ENCODE peak calls at places on chromosomes 1 and 21, in nine cellular contexts. One of them, this sample, is unnamed.

GRCh38 chr1:151763990-151764389 is 694 bp upstream of the MRPL9 start:
- DNase-seq in cardiac muscle cell: peak
- DNase-seq in kidney epithelial cell: no peak
- DNase-seq in lung: no peak
- DNase-seq in GM12878: no peak
- DNase-seq in iPS DF 6.9: no peak
- DNase-seq in hepatocyte: no peak
- DNase-seq in IMR-90: no peak
- DNase-seq in brain microvascular endothelial cell: no peak
- DNase-seq in this sample: no peak

GRCh38 chr1:78351551-78352216 is 139.1 kb upstream of the PTGFR start:
- DNase-seq in cardiac muscle cell: no peak
- DNase-seq in kidney epithelial cell: no peak
- DNase-seq in lung: no peak
- DNase-seq in GM12878: no peak
- DNase-seq in iPS DF 6.9: no peak
- DNase-seq in hepatocyte: no peak
- DNase-seq in IMR-90: no peak
- DNase-seq in brain microvascular endothelial cell: no peak
- DNase-seq in this sample: no peak

GRCh38 chr1:46410156-46411009 is 16.3 kb downstream of the FAAH start:
- DNase-seq in cardiac muscle cell: peak
- DNase-seq in kidney epithelial cell: no peak
- DNase-seq in lung: no peak
- DNase-seq in GM12878: no peak
- DNase-seq in iPS DF 6.9: no peak
- DNase-seq in hepatocyte: no peak
- DNase-seq in IMR-90: peak
- DNase-seq in brain microvascular endothelial cell: peak
- DNase-seq in this sample: no peak

GRCh38 chr1:27366411-27367159 is at the start of gene MAP3K6:
- DNase-seq in cardiac muscle cell: peak
- DNase-seq in kidney epithelial cell: no peak
- DNase-seq in lung: peak
- DNase-seq in GM12878: no peak
- DNase-seq in iPS DF 6.9: no peak
- DNase-seq in hepatocyte: peak
- DNase-seq in IMR-90: peak
- DNase-seq in brain microvascular endothelial cell: peak
- DNase-seq in this sample: no peak

GRCh38 chr1:180269848-180270766 is 40.0 kb downstream of the LHX4 start:
- DNase-seq in cardiac muscle cell: no peak
- DNase-seq in kidney epithelial cell: no peak
- DNase-seq in lung: no peak
- DNase-seq in GM12878: no peak
- DNase-seq in iPS DF 6.9: peak
- DNase-seq in hepatocyte: peak
- DNase-seq in IMR-90: no peak
- DNase-seq in brain microvascular endothelial cell: no peak
- DNase-seq in this sample: no peak

GRCh38 chr1:170555370-170555769 is 23.4 kb downstream of the GORAB start:
- DNase-seq in cardiac muscle cell: peak
- DNase-seq in kidney epithelial cell: no peak
- DNase-seq in lung: no peak
- DNase-seq in GM12878: no peak
- DNase-seq in iPS DF 6.9: no peak
- DNase-seq in hepatocyte: no peak
- DNase-seq in IMR-90: peak
- DNase-seq in brain microvascular endothelial cell: no peak
- DNase-seq in this sample: no peak

GRCh38 chr1:37726746-37727145 is 34.4 kb downstream of the CDCA8 start:
- DNase-seq in cardiac muscle cell: no peak
- DNase-seq in kidney epithelial cell: no peak
- DNase-seq in lung: no peak
- DNase-seq in GM12878: no peak
- DNase-seq in iPS DF 6.9: no peak
- DNase-seq in hepatocyte: no peak
- DNase-seq in IMR-90: no peak
- DNase-seq in brain microvascular endothelial cell: no peak
- DNase-seq in this sample: no peak

GRCh38 chr21:26756491-26757159 is 88.6 kb downstream of the ADAMTS1 start:
- DNase-seq in cardiac muscle cell: no peak
- DNase-seq in kidney epithelial cell: peak
- DNase-seq in lung: no peak
- DNase-seq in GM12878: no peak
- DNase-seq in iPS DF 6.9: no peak
- DNase-seq in hepatocyte: no peak
- DNase-seq in IMR-90: peak
- DNase-seq in brain microvascular endothelial cell: peak
- DNase-seq in this sample: no peak

GRCh38 chr1:143625886-143626285 is 345.9 kb downstream of the FAM72C start:
- DNase-seq in cardiac muscle cell: peak
- DNase-seq in kidney epithelial cell: no peak
- DNase-seq in lung: no peak
- DNase-seq in GM12878: no peak
- DNase-seq in iPS DF 6.9: no peak
- DNase-seq in hepatocyte: no peak
- DNase-seq in IMR-90: no peak
- DNase-seq in brain microvascular endothelial cell: no peak
- DNase-seq in this sample: no peak

GRCh38 chr1:27861436-27861835 is 10.9 kb upstream of the THEMIS2 start:
- DNase-seq in cardiac muscle cell: no peak
- DNase-seq in kidney epithelial cell: no peak
- DNase-seq in lung: no peak
- DNase-seq in GM12878: no peak
- DNase-seq in iPS DF 6.9: no peak
- DNase-seq in hepatocyte: no peak
- DNase-seq in IMR-90: no peak
- DNase-seq in brain microvascular endothelial cell: no peak
- DNase-seq in this sample: no peak

GRCh38 chr1:112698366-112699310 is 8.3 kb downstream of the RHOC start:
- DNase-seq in cardiac muscle cell: no peak
- DNase-seq in kidney epithelial cell: no peak
- DNase-seq in lung: no peak
- DNase-seq in GM12878: no peak
- DNase-seq in iPS DF 6.9: no peak
- DNase-seq in hepatocyte: peak
- DNase-seq in IMR-90: no peak
- DNase-seq in brain microvascular endothelial cell: no peak
- DNase-seq in this sample: no peak

DNA sequence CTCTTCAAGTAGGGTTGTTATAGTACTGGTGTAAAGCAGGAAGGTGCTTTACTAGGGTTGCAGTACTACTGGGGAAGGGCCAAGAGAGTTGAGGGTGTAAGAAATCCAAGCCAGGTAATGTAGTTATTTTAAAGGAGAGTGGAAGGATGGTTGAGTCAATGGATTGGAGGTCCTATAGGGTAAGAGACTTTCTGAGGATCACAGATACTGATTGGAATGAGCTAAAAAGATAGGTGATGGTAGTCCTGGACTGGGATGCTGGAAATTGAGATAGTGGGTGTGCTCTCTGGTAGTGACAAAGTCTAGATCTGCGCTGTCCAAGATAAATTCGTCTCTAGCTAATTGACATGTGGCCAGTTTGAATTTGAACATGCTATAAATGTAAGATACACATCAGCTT is 7.0 kb downstream of the TXLNA start:
- DNase-seq in cardiac muscle cell: no peak
- DNase-seq in kidney epithelial cell: no peak
- DNase-seq in lung: no peak
- DNase-seq in GM12878: no peak
- DNase-seq in iPS DF 6.9: no peak
- DNase-seq in hepatocyte: no peak
- DNase-seq in IMR-90: no peak
- DNase-seq in brain microvascular endothelial cell: no peak
- DNase-seq in this sample: no peak
- H3K4me3 ChIP-seq in cardiac muscle cell: no peak
- H3K4me3 ChIP-seq in kidney epithelial cell: no peak
- H3K4me3 ChIP-seq in lung: no peak
- H3K4me3 ChIP-seq in GM12878: no peak
- H3K4me3 ChIP-seq in iPS DF 6.9: no peak
- H3K4me3 ChIP-seq in hepatocyte: no peak
- H3K4me3 ChIP-seq in IMR-90: no peak
- H3K4me3 ChIP-seq in brain microvascular endothelial cell: no peak
- H3K4me3 ChIP-seq in this sample: no peak

GRCh38 chr1:30905898-30906620 is 2.5 kb downstream of the SDC3 start:
- DNase-seq in cardiac muscle cell: no peak
- DNase-seq in kidney epithelial cell: no peak
- DNase-seq in lung: no peak
- DNase-seq in GM12878: no peak
- DNase-seq in iPS DF 6.9: no peak
- DNase-seq in hepatocyte: no peak
- DNase-seq in IMR-90: no peak
- DNase-seq in brain microvascular endothelial cell: no peak
- DNase-seq in this sample: no peak

GRCh38 chr1:30906631-30907389 is 1.7 kb downstream of the SDC3 start:
- DNase-seq in cardiac muscle cell: no peak
- DNase-seq in kidney epithelial cell: no peak
- DNase-seq in lung: no peak
- DNase-seq in GM12878: no peak
- DNase-seq in iPS DF 6.9: no peak
- DNase-seq in hepatocyte: no peak
- DNase-seq in IMR-90: no peak
- DNase-seq in brain microvascular endothelial cell: no peak
- DNase-seq in this sample: no peak

GRCh38 chr1:30908446-30908885 is at the start of gene SDC3:
- DNase-seq in cardiac muscle cell: peak
- DNase-seq in kidney epithelial cell: no peak
- DNase-seq in lung: no peak
- DNase-seq in GM12878: no peak
- DNase-seq in iPS DF 6.9: no peak
- DNase-seq in hepatocyte: peak
- DNase-seq in IMR-90: no peak
- DNase-seq in brain microvascular endothelial cell: no peak
- DNase-seq in this sample: no peak

GRCh38 chr1:30907641-30908445 is 715 bp downstream of the SDC3 start:
- DNase-seq in cardiac muscle cell: no peak
- DNase-seq in kidney epithelial cell: no peak
- DNase-seq in lung: no peak
- DNase-seq in GM12878: no peak
- DNase-seq in iPS DF 6.9: no peak
- DNase-seq in hepatocyte: peak
- DNase-seq in IMR-90: no peak
- DNase-seq in brain microvascular endothelial cell: no peak
- DNase-seq in this sample: no peak

DNA sequence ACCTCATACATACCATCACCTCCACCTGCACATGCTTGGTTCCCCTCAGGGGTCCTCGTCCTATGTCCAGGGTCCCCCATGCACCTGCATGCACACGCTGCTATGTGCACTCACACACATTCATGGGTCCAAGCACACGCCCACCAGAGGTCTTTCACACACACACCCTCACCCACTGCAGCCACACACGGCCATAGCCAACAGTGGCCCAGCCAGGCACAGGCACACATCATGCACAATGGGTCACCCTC is 1.2 kb downstream of the SDC3 start:
- DNase-seq in cardiac muscle cell: no peak
- DNase-seq in kidney epithelial cell: no peak
- DNase-seq in lung: no peak
- DNase-seq in GM12878: no peak
- DNase-seq in iPS DF 6.9: no peak
- DNase-seq in hepatocyte: no peak
- DNase-seq in IMR-90: no peak
- DNase-seq in brain microvascular endothelial cell: no peak
- DNase-seq in this sample: no peak
- H3K4me3 ChIP-seq in cardiac muscle cell: peak
- H3K4me3 ChIP-seq in kidney epithelial cell: peak
- H3K4me3 ChIP-seq in lung: peak
- H3K4me3 ChIP-seq in GM12878: no peak
- H3K4me3 ChIP-seq in iPS DF 6.9: peak
- H3K4me3 ChIP-seq in hepatocyte: peak
- H3K4me3 ChIP-seq in IMR-90: peak
- H3K4me3 ChIP-seq in brain microvascular endothelial cell: peak
- H3K4me3 ChIP-seq in this sample: peak

DNA sequence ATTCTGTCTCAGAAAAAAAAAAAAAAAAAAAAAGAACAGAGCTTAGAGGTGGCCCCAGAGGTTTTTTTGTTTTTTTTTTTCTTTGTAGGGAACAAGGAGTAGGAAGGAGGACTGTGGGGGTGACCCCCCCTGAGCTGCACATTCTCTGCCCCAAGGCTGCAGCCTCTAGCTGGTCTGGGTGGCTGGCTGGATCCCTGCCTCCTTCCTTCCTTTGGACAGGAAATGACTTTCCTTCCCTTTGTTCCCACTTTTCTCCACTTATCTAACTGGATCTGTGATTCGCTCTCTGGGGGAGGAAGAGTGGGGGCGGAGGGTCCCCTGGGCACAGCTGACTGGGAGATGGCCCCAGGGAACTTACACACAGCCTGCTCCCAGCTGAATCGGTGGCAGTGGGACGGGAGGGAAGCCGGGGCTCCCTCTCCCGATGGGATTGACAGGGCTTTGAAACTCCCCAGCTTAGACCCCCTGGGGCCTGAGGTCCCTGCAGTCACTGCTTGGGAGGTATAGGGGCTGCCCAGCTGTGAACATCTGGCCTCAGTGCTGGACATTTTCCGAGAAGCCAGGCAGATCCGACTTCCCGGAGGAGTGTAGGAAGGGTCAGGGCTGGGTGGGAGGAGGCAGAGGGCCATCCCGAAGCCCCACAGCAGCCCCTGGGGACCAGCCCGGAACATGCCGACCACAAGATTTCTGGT is 2.1 kb downstream of the FBLIM1 start:
- DNase-seq in cardiac muscle cell: peak
- DNase-seq in kidney epithelial cell: no peak
- DNase-seq in lung: peak
- DNase-seq in GM12878: no peak
- DNase-seq in iPS DF 6.9: no peak
- DNase-seq in hepatocyte: peak
- DNase-seq in IMR-90: peak
- DNase-seq in brain microvascular endothelial cell: peak
- DNase-seq in this sample: peak
- H3K4me3 ChIP-seq in cardiac muscle cell: peak
- H3K4me3 ChIP-seq in kidney epithelial cell: peak
- H3K4me3 ChIP-seq in lung: no peak
- H3K4me3 ChIP-seq in GM12878: no peak
- H3K4me3 ChIP-seq in iPS DF 6.9: no peak
- H3K4me3 ChIP-seq in hepatocyte: peak
- H3K4me3 ChIP-seq in IMR-90: peak
- H3K4me3 ChIP-seq in brain microvascular endothelial cell: peak
- H3K4me3 ChIP-seq in this sample: peak

DNA sequence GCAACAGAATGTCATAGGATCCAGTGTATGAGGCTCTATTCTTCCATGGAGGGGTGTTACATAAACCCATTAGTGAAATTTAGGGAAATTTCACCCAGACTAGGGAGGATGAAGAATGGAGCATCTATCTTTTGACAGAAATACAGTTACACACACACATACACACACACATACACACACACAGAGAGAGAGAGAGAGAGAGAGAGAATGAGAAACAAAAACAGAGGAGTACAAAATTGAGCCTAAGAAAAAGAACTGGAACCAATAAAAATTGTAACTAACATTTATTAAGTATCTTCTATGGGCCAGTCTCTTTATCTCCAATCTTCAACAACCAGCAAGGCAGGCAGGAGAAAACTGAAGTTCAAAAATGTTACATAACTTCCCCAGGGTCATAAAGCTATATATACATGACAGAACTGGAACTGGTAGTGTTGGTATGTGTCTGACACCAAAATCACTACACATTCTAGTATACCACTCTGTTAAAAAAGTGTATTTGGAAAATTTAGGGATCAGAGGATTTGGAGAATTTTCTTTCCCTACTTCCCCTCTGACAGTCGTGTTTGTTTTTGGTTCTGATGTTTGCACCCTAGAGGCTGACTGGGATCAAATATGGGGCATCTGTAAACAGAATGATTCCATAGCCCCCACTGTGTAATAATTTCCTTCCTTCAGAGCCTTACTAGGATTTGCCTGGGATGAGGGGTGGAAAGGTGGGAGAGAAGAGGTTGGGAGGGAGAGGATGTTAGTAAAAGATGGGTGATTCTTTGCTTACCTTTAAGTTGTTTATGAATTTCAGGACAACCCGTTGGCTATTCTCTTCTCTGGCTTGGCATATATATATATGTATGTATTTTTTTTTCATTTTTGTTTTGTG is 1.0 kb upstream of the ZFYVE9 start:
- DNase-seq in cardiac muscle cell: peak
- DNase-seq in kidney epithelial cell: no peak
- DNase-seq in lung: no peak
- DNase-seq in GM12878: no peak
- DNase-seq in iPS DF 6.9: no peak
- DNase-seq in hepatocyte: no peak
- DNase-seq in IMR-90: no peak
- DNase-seq in brain microvascular endothelial cell: no peak
- DNase-seq in this sample: no peak
- H3K4me3 ChIP-seq in cardiac muscle cell: peak
- H3K4me3 ChIP-seq in kidney epithelial cell: no peak
- H3K4me3 ChIP-seq in lung: no peak
- H3K4me3 ChIP-seq in GM12878: no peak
- H3K4me3 ChIP-seq in iPS DF 6.9: no peak
- H3K4me3 ChIP-seq in hepatocyte: peak
- H3K4me3 ChIP-seq in IMR-90: no peak
- H3K4me3 ChIP-seq in brain microvascular endothelial cell: no peak
- H3K4me3 ChIP-seq in this sample: peak